ENCODE peak calls at places on chromosomes 16 and 17, in eight cellular contexts. One of them, this sample, is unnamed.

GRCh38 chr17:50459756-50460155 is 8.9 kb downstream of the CHAD start:
- DNase-seq in cardiac fibroblast: no peak
- DNase-seq in choroid plexus epithelial cell: no peak
- DNase-seq in body of pancreas: no peak
- DNase-seq in fibroblast of the aortic adventitia: no peak
- DNase-seq in left lung: no peak
- DNase-seq in Jurkat, Clone E6-1: no peak
- DNase-seq in CD8-positive, alpha-beta memory T cell: no peak
- DNase-seq in this sample: no peak

GRCh38 chr17:81488276-81488860 is 24.2 kb downstream of the ACTG1 start:
- DNase-seq in cardiac fibroblast: no peak
- DNase-seq in choroid plexus epithelial cell: no peak
- DNase-seq in body of pancreas: no peak
- DNase-seq in fibroblast of the aortic adventitia: no peak
- DNase-seq in left lung: no peak
- DNase-seq in Jurkat, Clone E6-1: no peak
- DNase-seq in CD8-positive, alpha-beta memory T cell: no peak
- DNase-seq in this sample: no peak

GRCh38 chr16:11297492-11298142 is 16.5 kb upstream of the PRM1 start:
- DNase-seq in cardiac fibroblast: peak
- DNase-seq in choroid plexus epithelial cell: peak
- DNase-seq in body of pancreas: peak
- DNase-seq in fibroblast of the aortic adventitia: peak
- DNase-seq in left lung: peak
- DNase-seq in Jurkat, Clone E6-1: peak
- DNase-seq in CD8-positive, alpha-beta memory T cell: peak
- DNase-seq in this sample: peak

GRCh38 chr17:9108166-9108565 is 86.9 kb downstream of the NTN1 start:
- DNase-seq in cardiac fibroblast: no peak
- DNase-seq in choroid plexus epithelial cell: no peak
- DNase-seq in body of pancreas: no peak
- DNase-seq in fibroblast of the aortic adventitia: no peak
- DNase-seq in left lung: no peak
- DNase-seq in Jurkat, Clone E6-1: no peak
- DNase-seq in CD8-positive, alpha-beta memory T cell: no peak
- DNase-seq in this sample: peak

GRCh38 chr16:65101009-65101408 is 20.9 kb downstream of the CDH11 start:
- DNase-seq in cardiac fibroblast: no peak
- DNase-seq in choroid plexus epithelial cell: no peak
- DNase-seq in body of pancreas: no peak
- DNase-seq in fibroblast of the aortic adventitia: peak
- DNase-seq in left lung: no peak
- DNase-seq in Jurkat, Clone E6-1: no peak
- DNase-seq in CD8-positive, alpha-beta memory T cell: no peak
- DNase-seq in this sample: no peak

GRCh38 chr17:6269474-6269873 is 165.4 kb downstream of the AIPL1 start:
- DNase-seq in cardiac fibroblast: peak
- DNase-seq in choroid plexus epithelial cell: peak
- DNase-seq in body of pancreas: no peak
- DNase-seq in fibroblast of the aortic adventitia: peak
- DNase-seq in left lung: no peak
- DNase-seq in Jurkat, Clone E6-1: peak
- DNase-seq in CD8-positive, alpha-beta memory T cell: no peak
- DNase-seq in this sample: no peak

GRCh38 chr17:36629252-36629847 is 28.0 kb downstream of the MRM1 start:
- DNase-seq in cardiac fibroblast: peak
- DNase-seq in choroid plexus epithelial cell: peak
- DNase-seq in body of pancreas: peak
- DNase-seq in fibroblast of the aortic adventitia: peak
- DNase-seq in left lung: peak
- DNase-seq in Jurkat, Clone E6-1: peak
- DNase-seq in CD8-positive, alpha-beta memory T cell: peak
- DNase-seq in this sample: peak

GRCh38 chr17:72950236-72950931 is 142.1 kb downstream of the SLC39A11 start:
- DNase-seq in cardiac fibroblast: no peak
- DNase-seq in choroid plexus epithelial cell: no peak
- DNase-seq in body of pancreas: no peak
- DNase-seq in fibroblast of the aortic adventitia: no peak
- DNase-seq in left lung: no peak
- DNase-seq in Jurkat, Clone E6-1: no peak
- DNase-seq in CD8-positive, alpha-beta memory T cell: no peak
- DNase-seq in this sample: no peak

GRCh38 chr17:65154770-65155589 is 17.8 kb downstream of the RGS9 start:
- DNase-seq in cardiac fibroblast: peak
- DNase-seq in choroid plexus epithelial cell: peak
- DNase-seq in body of pancreas: no peak
- DNase-seq in fibroblast of the aortic adventitia: peak
- DNase-seq in left lung: no peak
- DNase-seq in Jurkat, Clone E6-1: no peak
- DNase-seq in CD8-positive, alpha-beta memory T cell: no peak
- DNase-seq in this sample: no peak

GRCh38 chr17:258045-258734 is 76.7 kb upstream of the DOC2B start:
- DNase-seq in cardiac fibroblast: no peak
- DNase-seq in choroid plexus epithelial cell: no peak
- DNase-seq in body of pancreas: no peak
- DNase-seq in fibroblast of the aortic adventitia: no peak
- DNase-seq in left lung: no peak
- DNase-seq in Jurkat, Clone E6-1: no peak
- DNase-seq in CD8-positive, alpha-beta memory T cell: peak
- DNase-seq in this sample: no peak

GRCh38 chr16:88208112-88208511 is 174.6 kb upstream of the ZNF469 start:
- DNase-seq in cardiac fibroblast: no peak
- DNase-seq in choroid plexus epithelial cell: no peak
- DNase-seq in body of pancreas: no peak
- DNase-seq in fibroblast of the aortic adventitia: no peak
- DNase-seq in left lung: no peak
- DNase-seq in Jurkat, Clone E6-1: no peak
- DNase-seq in CD8-positive, alpha-beta memory T cell: no peak
- DNase-seq in this sample: no peak

GRCh38 chr17:49996495-49997255 is 1.7 kb upstream of the DLX3 start:
- DNase-seq in cardiac fibroblast: peak
- DNase-seq in choroid plexus epithelial cell: peak
- DNase-seq in body of pancreas: peak
- DNase-seq in fibroblast of the aortic adventitia: peak
- DNase-seq in left lung: peak
- DNase-seq in Jurkat, Clone E6-1: no peak
- DNase-seq in CD8-positive, alpha-beta memory T cell: peak
- DNase-seq in this sample: no peak

GRCh38 chr17:38704645-38705522 is at the start of gene MLLT6:
- DNase-seq in cardiac fibroblast: peak
- DNase-seq in choroid plexus epithelial cell: peak
- DNase-seq in body of pancreas: peak
- DNase-seq in fibroblast of the aortic adventitia: peak
- DNase-seq in left lung: peak
- DNase-seq in Jurkat, Clone E6-1: peak
- DNase-seq in CD8-positive, alpha-beta memory T cell: peak
- DNase-seq in this sample: peak

GRCh38 chr17:38706625-38707298 is 1.7 kb downstream of the MLLT6 start:
- DNase-seq in cardiac fibroblast: no peak
- DNase-seq in choroid plexus epithelial cell: no peak
- DNase-seq in body of pancreas: peak
- DNase-seq in fibroblast of the aortic adventitia: no peak
- DNase-seq in left lung: no peak
- DNase-seq in Jurkat, Clone E6-1: no peak
- DNase-seq in CD8-positive, alpha-beta memory T cell: peak
- DNase-seq in this sample: no peak

GRCh38 chr17:38703742-38704644 is 1.1 kb upstream of the MLLT6 start:
- DNase-seq in cardiac fibroblast: peak
- DNase-seq in choroid plexus epithelial cell: peak
- DNase-seq in body of pancreas: peak
- DNase-seq in fibroblast of the aortic adventitia: no peak
- DNase-seq in left lung: peak
- DNase-seq in Jurkat, Clone E6-1: peak
- DNase-seq in CD8-positive, alpha-beta memory T cell: peak
- DNase-seq in this sample: peak

GRCh38 chr17:38705803-38706624 is 941 bp downstream of the MLLT6 start:
- DNase-seq in cardiac fibroblast: peak
- DNase-seq in choroid plexus epithelial cell: no peak
- DNase-seq in body of pancreas: peak
- DNase-seq in fibroblast of the aortic adventitia: peak
- DNase-seq in left lung: no peak
- DNase-seq in Jurkat, Clone E6-1: no peak
- DNase-seq in CD8-positive, alpha-beta memory T cell: peak
- DNase-seq in this sample: peak

GRCh38 chr17:38705523-38705802 is 390 bp downstream of the MLLT6 start:
- DNase-seq in cardiac fibroblast: no peak
- DNase-seq in choroid plexus epithelial cell: no peak
- DNase-seq in body of pancreas: no peak
- DNase-seq in fibroblast of the aortic adventitia: no peak
- DNase-seq in left lung: no peak
- DNase-seq in Jurkat, Clone E6-1: no peak
- DNase-seq in CD8-positive, alpha-beta memory T cell: no peak
- DNase-seq in this sample: no peak
- H3K4me3 ChIP-seq in cardiac fibroblast: peak
- H3K4me3 ChIP-seq in choroid plexus epithelial cell: peak
- H3K4me3 ChIP-seq in body of pancreas: peak
- H3K4me3 ChIP-seq in fibroblast of the aortic adventitia: peak
- H3K4me3 ChIP-seq in left lung: peak
- H3K4me3 ChIP-seq in Jurkat, Clone E6-1: peak
- H3K4me3 ChIP-seq in CD8-positive, alpha-beta memory T cell: peak
- H3K4me3 ChIP-seq in this sample: peak

GRCh38 chr17:77391668-77392375 is 251.1 kb downstream of the SEC14L1 start:
- DNase-seq in cardiac fibroblast: peak
- DNase-seq in choroid plexus epithelial cell: peak
- DNase-seq in body of pancreas: no peak
- DNase-seq in fibroblast of the aortic adventitia: peak
- DNase-seq in left lung: no peak
- DNase-seq in Jurkat, Clone E6-1: no peak
- DNase-seq in CD8-positive, alpha-beta memory T cell: peak
- DNase-seq in this sample: peak
- H3K4me3 ChIP-seq in cardiac fibroblast: no peak
- H3K4me3 ChIP-seq in choroid plexus epithelial cell: no peak
- H3K4me3 ChIP-seq in body of pancreas: no peak
- H3K4me3 ChIP-seq in fibroblast of the aortic adventitia: peak
- H3K4me3 ChIP-seq in left lung: no peak
- H3K4me3 ChIP-seq in Jurkat, Clone E6-1: no peak
- H3K4me3 ChIP-seq in CD8-positive, alpha-beta memory T cell: no peak
- H3K4me3 ChIP-seq in this sample: no peak

DNA sequence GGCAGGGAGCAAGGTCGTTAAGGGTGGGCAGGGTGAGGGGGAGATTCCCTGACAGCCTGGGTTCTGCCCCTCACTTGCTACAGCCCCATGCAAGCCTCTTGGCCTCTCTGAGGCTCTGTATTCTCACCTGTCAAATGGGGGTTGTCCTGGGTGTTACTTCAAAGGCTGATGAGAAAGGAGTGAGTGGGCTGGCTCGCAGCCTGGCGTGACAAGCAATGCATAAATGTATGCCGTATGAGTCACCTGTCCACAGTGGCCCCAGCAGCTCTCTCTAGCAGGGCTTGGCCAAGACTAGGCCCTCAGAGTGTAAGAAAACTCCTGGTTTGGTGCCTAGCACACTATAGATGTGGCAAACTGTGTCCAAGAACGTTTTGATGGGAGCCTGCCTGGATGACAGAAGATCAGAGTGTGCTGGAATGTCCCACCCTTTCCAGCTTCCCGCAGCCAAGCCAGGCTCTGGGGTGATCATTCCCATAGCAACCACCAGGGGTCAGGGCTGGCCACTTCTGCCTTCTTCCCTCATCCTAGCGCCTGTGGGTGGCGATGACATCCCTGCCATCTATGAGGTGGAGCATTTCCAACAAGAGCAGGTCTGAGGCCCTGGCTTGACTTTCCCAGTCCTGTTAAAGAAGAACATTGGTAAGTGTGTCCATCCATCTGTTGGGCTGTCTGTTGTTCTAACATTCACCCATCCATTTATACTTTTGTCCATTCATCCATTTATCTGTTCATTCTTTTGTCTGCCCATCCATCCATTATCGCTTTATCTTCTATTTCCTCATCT is 37.2 kb upstream of the ADGRG1 start:
- DNase-seq in cardiac fibroblast: peak
- DNase-seq in choroid plexus epithelial cell: peak
- DNase-seq in body of pancreas: peak
- DNase-seq in fibroblast of the aortic adventitia: peak
- DNase-seq in left lung: peak
- DNase-seq in Jurkat, Clone E6-1: peak
- DNase-seq in CD8-positive, alpha-beta memory T cell: peak
- DNase-seq in this sample: peak
- H3K4me3 ChIP-seq in cardiac fibroblast: peak
- H3K4me3 ChIP-seq in choroid plexus epithelial cell: no peak
- H3K4me3 ChIP-seq in body of pancreas: no peak
- H3K4me3 ChIP-seq in fibroblast of the aortic adventitia: no peak
- H3K4me3 ChIP-seq in left lung: no peak
- H3K4me3 ChIP-seq in Jurkat, Clone E6-1: no peak
- H3K4me3 ChIP-seq in CD8-positive, alpha-beta memory T cell: no peak
- H3K4me3 ChIP-seq in this sample: no peak

DNA sequence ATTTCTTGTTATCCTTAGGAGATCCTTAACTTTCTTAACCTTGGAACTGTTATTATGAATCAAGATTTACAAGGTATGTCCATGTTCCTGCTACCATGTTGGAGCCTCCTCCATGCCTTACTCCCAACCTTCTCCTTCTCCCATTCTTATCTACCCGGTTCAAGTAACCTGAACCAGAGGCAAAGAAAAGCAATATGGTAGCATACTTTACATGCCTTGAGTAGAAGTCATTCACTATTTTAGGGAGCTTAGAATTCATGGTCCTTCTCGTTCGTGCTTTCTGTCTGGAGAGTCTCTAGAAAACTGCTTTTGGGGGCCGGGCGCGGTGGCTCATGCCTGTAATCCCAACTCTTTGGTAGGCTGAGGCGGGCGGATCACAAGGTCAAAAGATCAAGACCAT is 37.7 kb downstream of the LDHD start:
- DNase-seq in cardiac fibroblast: no peak
- DNase-seq in choroid plexus epithelial cell: no peak
- DNase-seq in body of pancreas: no peak
- DNase-seq in fibroblast of the aortic adventitia: no peak
- DNase-seq in left lung: no peak
- DNase-seq in Jurkat, Clone E6-1: no peak
- DNase-seq in CD8-positive, alpha-beta memory T cell: no peak
- DNase-seq in this sample: no peak
- H3K4me3 ChIP-seq in cardiac fibroblast: no peak
- H3K4me3 ChIP-seq in choroid plexus epithelial cell: no peak
- H3K4me3 ChIP-seq in body of pancreas: no peak
- H3K4me3 ChIP-seq in fibroblast of the aortic adventitia: no peak
- H3K4me3 ChIP-seq in left lung: no peak
- H3K4me3 ChIP-seq in Jurkat, Clone E6-1: no peak
- H3K4me3 ChIP-seq in CD8-positive, alpha-beta memory T cell: no peak
- H3K4me3 ChIP-seq in this sample: no peak

This sample was measured in tibial artery.